ENCODE peak calls at places on chromosomes 5 and 9, in ten cellular contexts. One of them, this sample, is unnamed.

GRCh38 chr5:168375214-168375613 is 83.8 kb downstream of the WWC1 start:
- DNase-seq in activated CD4-positive, alpha-beta T cell treated with anti-CD3 and anti-CD28 coated beads, Interleukin-2, amount 50 U/mL, for 1 hour: no peak
- DNase-seq in PC-9: no peak
- DNase-seq in skeletal muscle cell: no peak
- DNase-seq in hippocampal formation: no peak
- DNase-seq in posterior cingulate gyrus: no peak
- DNase-seq in Caki2: no peak
- DNase-seq in amygdala: no peak
- DNase-seq in foreskin fibroblast: no peak
- DNase-seq in body of pancreas: no peak
- DNase-seq in this sample: no peak

GRCh38 chr5:168427224-168427623 is 59.0 kb upstream of the RARS1 start:
- DNase-seq in PC-9: no peak
- DNase-seq in foreskin fibroblast: no peak
- DNase-seq in hippocampal formation: no peak
- DNase-seq in posterior cingulate gyrus: no peak
- DNase-seq in body of pancreas: no peak
- DNase-seq in Caki2: no peak
- DNase-seq in amygdala: no peak
- DNase-seq in activated CD4-positive, alpha-beta T cell treated with anti-CD3 and anti-CD28 coated beads, Interleukin-2, amount 50 U/mL, for 1 hour: no peak
- DNase-seq in skeletal muscle cell: no peak
- DNase-seq in this sample: no peak

GRCh38 chr9:93675336-93676150 is 99.2 kb downstream of the PHF2 start:
- DNase-seq in activated CD4-positive, alpha-beta T cell treated with anti-CD3 and anti-CD28 coated beads, Interleukin-2, amount 50 U/mL, for 1 hour: no peak
- DNase-seq in hippocampal formation: no peak
- DNase-seq in PC-9: no peak
- DNase-seq in Caki2: no peak
- DNase-seq in skeletal muscle cell: no peak
- DNase-seq in posterior cingulate gyrus: peak
- DNase-seq in amygdala: no peak
- DNase-seq in foreskin fibroblast: no peak
- DNase-seq in body of pancreas: no peak
- DNase-seq in this sample: no peak

GRCh38 chr9:128556915-128557634 is 4.7 kb downstream of the SPTAN1 start:
- DNase-seq in amygdala: no peak
- DNase-seq in body of pancreas: no peak
- DNase-seq in PC-9: no peak
- DNase-seq in Caki2: no peak
- DNase-seq in skeletal muscle cell: no peak
- DNase-seq in foreskin fibroblast: no peak
- DNase-seq in hippocampal formation: no peak
- DNase-seq in activated CD4-positive, alpha-beta T cell treated with anti-CD3 and anti-CD28 coated beads, Interleukin-2, amount 50 U/mL, for 1 hour: no peak
- DNase-seq in posterior cingulate gyrus: no peak
- DNase-seq in this sample: no peak

GRCh38 chr9:105683688-105684275 is 10.6 kb upstream of the TMEM38B start:
- DNase-seq in foreskin fibroblast: no peak
- DNase-seq in amygdala: no peak
- DNase-seq in hippocampal formation: no peak
- DNase-seq in posterior cingulate gyrus: no peak
- DNase-seq in activated CD4-positive, alpha-beta T cell treated with anti-CD3 and anti-CD28 coated beads, Interleukin-2, amount 50 U/mL, for 1 hour: no peak
- DNase-seq in Caki2: no peak
- DNase-seq in body of pancreas: no peak
- DNase-seq in skeletal muscle cell: no peak
- DNase-seq in PC-9: no peak
- DNase-seq in this sample: no peak

GRCh38 chr9:75891277-75892167 is 1.0 kb downstream of the PCSK5 start:
- DNase-seq in Caki2: no peak
- DNase-seq in amygdala: peak
- DNase-seq in foreskin fibroblast: peak
- DNase-seq in PC-9: peak
- DNase-seq in activated CD4-positive, alpha-beta T cell treated with anti-CD3 and anti-CD28 coated beads, Interleukin-2, amount 50 U/mL, for 1 hour: peak
- DNase-seq in posterior cingulate gyrus: peak
- DNase-seq in hippocampal formation: no peak
- DNase-seq in body of pancreas: peak
- DNase-seq in skeletal muscle cell: no peak
- DNase-seq in this sample: no peak

GRCh38 chr9:70261131-70261870 is 2.5 kb downstream of the SMC5 start:
- DNase-seq in amygdala: no peak
- DNase-seq in activated CD4-positive, alpha-beta T cell treated with anti-CD3 and anti-CD28 coated beads, Interleukin-2, amount 50 U/mL, for 1 hour: no peak
- DNase-seq in Caki2: no peak
- DNase-seq in body of pancreas: no peak
- DNase-seq in hippocampal formation: no peak
- DNase-seq in PC-9: no peak
- DNase-seq in skeletal muscle cell: no peak
- DNase-seq in posterior cingulate gyrus: no peak
- DNase-seq in foreskin fibroblast: peak
- DNase-seq in this sample: no peak

GRCh38 chr9:120040896-120041295 is 539.1 kb downstream of the CDK5RAP2 start:
- DNase-seq in posterior cingulate gyrus: no peak
- DNase-seq in PC-9: no peak
- DNase-seq in hippocampal formation: no peak
- DNase-seq in skeletal muscle cell: no peak
- DNase-seq in foreskin fibroblast: no peak
- DNase-seq in body of pancreas: no peak
- DNase-seq in Caki2: no peak
- DNase-seq in activated CD4-positive, alpha-beta T cell treated with anti-CD3 and anti-CD28 coated beads, Interleukin-2, amount 50 U/mL, for 1 hour: no peak
- DNase-seq in amygdala: no peak
- DNase-seq in this sample: no peak

GRCh38 chr9:109248133-109248581 is 72.7 kb downstream of the EPB41L4B start:
- DNase-seq in foreskin fibroblast: peak
- DNase-seq in amygdala: no peak
- DNase-seq in skeletal muscle cell: no peak
- DNase-seq in posterior cingulate gyrus: no peak
- DNase-seq in Caki2: no peak
- DNase-seq in hippocampal formation: no peak
- DNase-seq in body of pancreas: peak
- DNase-seq in activated CD4-positive, alpha-beta T cell treated with anti-CD3 and anti-CD28 coated beads, Interleukin-2, amount 50 U/mL, for 1 hour: no peak
- DNase-seq in PC-9: no peak
- DNase-seq in this sample: no peak

GRCh38 chr9:13088734-13089427 is 190.6 kb downstream of the MPDZ start:
- DNase-seq in body of pancreas: no peak
- DNase-seq in activated CD4-positive, alpha-beta T cell treated with anti-CD3 and anti-CD28 coated beads, Interleukin-2, amount 50 U/mL, for 1 hour: no peak
- DNase-seq in PC-9: peak
- DNase-seq in posterior cingulate gyrus: peak
- DNase-seq in skeletal muscle cell: no peak
- DNase-seq in hippocampal formation: peak
- DNase-seq in amygdala: peak
- DNase-seq in Caki2: peak
- DNase-seq in foreskin fibroblast: peak
- DNase-seq in this sample: no peak

GRCh38 chr9:93156475-93157008 is 22.5 kb upstream of the NINJ1 start:
- DNase-seq in skeletal muscle cell: no peak
- DNase-seq in activated CD4-positive, alpha-beta T cell treated with anti-CD3 and anti-CD28 coated beads, Interleukin-2, amount 50 U/mL, for 1 hour: no peak
- DNase-seq in hippocampal formation: no peak
- DNase-seq in foreskin fibroblast: no peak
- DNase-seq in PC-9: no peak
- DNase-seq in Caki2: no peak
- DNase-seq in posterior cingulate gyrus: no peak
- DNase-seq in amygdala: no peak
- DNase-seq in body of pancreas: no peak
- DNase-seq in this sample: no peak

GRCh38 chr9:120916573-120916972 is 10.0 kb downstream of the TRAF1 start:
- DNase-seq in body of pancreas: peak
- DNase-seq in hippocampal formation: peak
- DNase-seq in amygdala: peak
- DNase-seq in PC-9: no peak
- DNase-seq in skeletal muscle cell: peak
- DNase-seq in activated CD4-positive, alpha-beta T cell treated with anti-CD3 and anti-CD28 coated beads, Interleukin-2, amount 50 U/mL, for 1 hour: no peak
- DNase-seq in Caki2: no peak
- DNase-seq in posterior cingulate gyrus: no peak
- DNase-seq in foreskin fibroblast: peak
- DNase-seq in this sample: no peak

GRCh38 chr5:159588930-159589329 is 258.6 kb upstream of the IL12B start:
- DNase-seq in skeletal muscle cell: no peak
- DNase-seq in posterior cingulate gyrus: no peak
- DNase-seq in amygdala: no peak
- DNase-seq in PC-9: no peak
- DNase-seq in foreskin fibroblast: no peak
- DNase-seq in hippocampal formation: no peak
- DNase-seq in activated CD4-positive, alpha-beta T cell treated with anti-CD3 and anti-CD28 coated beads, Interleukin-2, amount 50 U/mL, for 1 hour: no peak
- DNase-seq in Caki2: no peak
- DNase-seq in body of pancreas: no peak
- DNase-seq in this sample: no peak

GRCh38 chr9:120438111-120438510 is 141.9 kb downstream of the CDK5RAP2 start:
- DNase-seq in skeletal muscle cell: no peak
- DNase-seq in Caki2: no peak
- DNase-seq in amygdala: no peak
- DNase-seq in activated CD4-positive, alpha-beta T cell treated with anti-CD3 and anti-CD28 coated beads, Interleukin-2, amount 50 U/mL, for 1 hour: no peak
- DNase-seq in body of pancreas: no peak
- DNase-seq in posterior cingulate gyrus: no peak
- DNase-seq in foreskin fibroblast: peak
- DNase-seq in hippocampal formation: no peak
- DNase-seq in PC-9: no peak
- DNase-seq in this sample: no peak

GRCh38 chr5:116142495-116142894 is 57.7 kb downstream of the COMMD10 start:
- DNase-seq in posterior cingulate gyrus: no peak
- DNase-seq in skeletal muscle cell: no peak
- DNase-seq in body of pancreas: no peak
- DNase-seq in Caki2: no peak
- DNase-seq in foreskin fibroblast: no peak
- DNase-seq in PC-9: no peak
- DNase-seq in hippocampal formation: no peak
- DNase-seq in activated CD4-positive, alpha-beta T cell treated with anti-CD3 and anti-CD28 coated beads, Interleukin-2, amount 50 U/mL, for 1 hour: no peak
- DNase-seq in amygdala: no peak
- DNase-seq in this sample: no peak

GRCh38 chr9:115939065-115939765 is 214.4 kb upstream of the PAPPA start:
- DNase-seq in amygdala: no peak
- DNase-seq in hippocampal formation: no peak
- DNase-seq in Caki2: no peak
- DNase-seq in posterior cingulate gyrus: no peak
- DNase-seq in activated CD4-positive, alpha-beta T cell treated with anti-CD3 and anti-CD28 coated beads, Interleukin-2, amount 50 U/mL, for 1 hour: no peak
- DNase-seq in skeletal muscle cell: peak
- DNase-seq in PC-9: no peak
- DNase-seq in foreskin fibroblast: peak
- DNase-seq in body of pancreas: no peak
- DNase-seq in this sample: no peak

GRCh38 chr9:119052339-119053030 is 316.8 kb downstream of the BRINP1 start:
- DNase-seq in foreskin fibroblast: no peak
- DNase-seq in body of pancreas: no peak
- DNase-seq in hippocampal formation: no peak
- DNase-seq in posterior cingulate gyrus: no peak
- DNase-seq in PC-9: peak
- DNase-seq in amygdala: no peak
- DNase-seq in skeletal muscle cell: no peak
- DNase-seq in Caki2: no peak
- DNase-seq in activated CD4-positive, alpha-beta T cell treated with anti-CD3 and anti-CD28 coated beads, Interleukin-2, amount 50 U/mL, for 1 hour: no peak
- DNase-seq in this sample: no peak